ENCODE peak calls at places on chromosomes 13 and 19, in ten cellular contexts. F is NB4; A is spleen; U is fibroblast of pulmonary artery; T is HT1080; G is AG20443; O is NCI-H2029 treated with DMSO at 0.1 percent for 48 hours; V is T-helper 9 cell; X is activated T-helper 1 cell treated with anti-CD3 and anti-CD28 coated beads, Interleukin-12 subunit alpha, Interleukin-12 subunit beta, Interleukin-2, Interleukin-4 antibody, amounts not matched to agents 30 ng/mL and 10 ng/mL and 1 ng/mL, durations not matched to agents 14 hours and 24 hours and 36 hours; Z is caudate nucleus. E is an unnamed sample.
A peak's percentile ranks its signal among the peaks of the same experiment; 100 is the strongest.

GRCh38 chr19:10899171-10899653 is 27.9 kb downstream of the CARM1 start:
- DNase-seq in V (no peak), O (peak; percentile 46), A (no peak), T (no peak), F (no peak), X (no peak), U (no peak), Z (peak; percentile 37), G (no peak), E (no peak)

GRCh38 chr13:49739498-49740187 is 48.4 kb upstream of the EBPL start:
- DNase-seq in V (no peak), X (no peak), Z (no peak), O (no peak), U (no peak), G (no peak), A (no peak), T (no peak), F (no peak), E (no peak)

GRCh38 chr13:38871275-38871674 is 119.4 kb downstream of the STOML3 start:
- DNase-seq in A (no peak), F (no peak), Z (no peak), X (no peak), O (no peak), V (no peak), G (no peak), T (no peak), U (no peak), E (no peak)

GRCh38 chr13:34246511-34246910 is 428.6 kb downstream of the RFC3 start:
- DNase-seq in T (peak; percentile 61), F (peak; percentile 23), G (no peak), U (peak; percentile 34), O (peak; percentile 0), V (no peak), A (no peak), Z (no peak), X (no peak), E (no peak)

GRCh38 chr13:114062754-114063153 is 69.7 kb downstream of the RASA3 start:
- DNase-seq in V (no peak), Z (no peak), G (peak; percentile 25), O (no peak), F (peak; percentile 96), X (no peak), A (no peak), U (no peak), T (no peak), E (peak; percentile 62)

GRCh38 chr13:31965361-31966066 is 66.1 kb upstream of the FRY start:
- DNase-seq in O (no peak), T (peak; percentile 8), F (no peak), Z (no peak), G (peak; percentile 15), X (no peak), A (no peak), V (no peak), U (peak; percentile 81), E (no peak)

GRCh38 chr19:1862424-1863307 is 713 bp downstream of the KLF16 start:
- DNase-seq in V (peak; percentile 63), O (no peak), Z (no peak), T (no peak), A (peak; percentile 92), G (peak; percentile 82), U (no peak), X (peak; percentile 53), F (peak; percentile 52), E (no peak)

GRCh38 chr19:50377051-50377441 is 789 bp downstream of the NR1H2 start:
- DNase-seq in A (peak; percentile 88), V (peak; percentile 54), Z (no peak), G (peak; percentile 11), T (no peak), O (no peak), F (no peak), X (no peak), U (peak; percentile 19), E (no peak)

GRCh38 chr19:27635401-27635800 is 1577.5 kb downstream of the UQCRFS1 start:
- DNase-seq in O (no peak), T (no peak), V (no peak), U (no peak), F (no peak), G (no peak), A (no peak), X (no peak), Z (no peak), E (no peak)

GRCh38 chr13:46170687-46171086 is 11.3 kb downstream of the LCP1 start:
- DNase-seq in O (no peak), T (peak; percentile 39), F (peak; percentile 93), V (no peak), A (no peak), U (peak; percentile 51), Z (no peak), G (no peak), X (no peak), E (peak; percentile 54)

GRCh38 chr19:6740589-6741348 is 1.3 kb downstream of the TRIP10 start:
- DNase-seq in A (peak; percentile 88), F (peak; percentile 46), G (peak; percentile 44), T (peak; percentile 27), O (no peak), Z (peak; percentile 16), U (no peak), X (no peak), V (peak; percentile 16), E (no peak)

GRCh38 chr19:37317403-37318209 is 53.3 kb upstream of the ZNF527 start:
- DNase-seq in Z (peak; percentile 95), T (peak; percentile 96), X (peak; percentile 90), F (peak; percentile 95), A (peak; percentile 96), G (peak; percentile 95), O (peak; percentile 97), U (peak; percentile 100), V (peak; percentile 86), E (peak; percentile 97)

GRCh38 chr13:71513414-71514063 is 353.5 kb downstream of the DACH1 start:
- DNase-seq in G (no peak), U (no peak), X (no peak), A (no peak), T (no peak), F (no peak), Z (no peak), O (no peak), V (no peak), E (no peak)

GRCh38 chr19:1000095-1000494 is at the start of gene GRIN3B:
- DNase-seq in Z (no peak), F (peak; percentile 44), U (peak; percentile 51), T (peak; percentile 50), X (peak; percentile 43), V (peak; percentile 55), O (no peak), A (peak; percentile 91), G (peak; percentile 84), E (peak; percentile 72)

GRCh38 chr13:62960723-62961122 is 1545.1 kb upstream of the PCDH20 start:
- DNase-seq in U (no peak), T (no peak), F (no peak), V (no peak), A (no peak), Z (no peak), G (no peak), X (no peak), O (no peak), E (no peak)

GRCh38 chr19:6723738-6724137 is 3.3 kb upstream of the C3 start:
- DNase-seq in X (no peak), F (peak; percentile 61), O (no peak), T (no peak), Z (no peak), V (no peak), A (no peak), U (no peak), G (no peak), E (no peak)

GRCh38 chr13:96527497-96527896 is 437.6 kb downstream of the HS6ST3 start:
- DNase-seq in X (no peak), O (no peak), U (no peak), G (no peak), T (no peak), A (no peak), V (no peak), F (no peak), Z (no peak), E (no peak)

GRCh38 chr19:33606556-33606955 is 15.2 kb upstream of the CHST8 start:
- DNase-seq in G (no peak), F (no peak), U (no peak), Z (no peak), T (no peak), V (no peak), A (no peak), O (no peak), X (no peak), E (no peak)

GRCh38 chr13:48531416-48532145 is 1.3 kb downstream of the RCBTB2 start:
- DNase-seq in F (peak; percentile 45), V (no peak), G (no peak), X (no peak), Z (peak; percentile 47), T (no peak), O (no peak), A (no peak), U (no peak), E (peak; percentile 24)

GRCh38 chr19:55146078-55146647 is 2.8 kb downstream of the TNNT1 start:
- DNase-seq in O (no peak), V (no peak), U (peak; percentile 24), G (peak; percentile 56), X (no peak), A (no peak), Z (no peak), T (peak; percentile 42), F (peak; percentile 43), E (peak; percentile 51)

GRCh38 chr19:55365245-55365644 is 2.2 kb upstream of the GARIN5B start:
- DNase-seq in U (no peak), O (no peak), A (no peak), X (no peak), V (no peak), G (no peak), T (no peak), F (no peak), Z (no peak), E (no peak)

GRCh38 chr19:1312732-1313694 is 27.3 kb downstream of the EFNA2 start:
- DNase-seq in T (peak; percentile 73), Z (no peak), V (no peak), G (peak; percentile 80), F (no peak), O (no peak), X (no peak), U (peak; percentile 25), A (no peak), E (no peak)

GRCh38 chr19:1567116-1567847 is 843 bp downstream of the MEX3D start:
- DNase-seq in V (no peak), T (no peak), Z (no peak), F (no peak), A (no peak), U (peak; percentile 44), O (no peak), G (peak; percentile 76), X (no peak), E (no peak)

GRCh38 chr19:43624933-43625332 is 5.5 kb upstream of the ZNF428 start:
- DNase-seq in G (no peak), U (peak; percentile 56), A (peak; percentile 92), O (no peak), F (peak; percentile 65), T (peak; percentile 18), X (peak; percentile 80), Z (peak; percentile 14), V (peak; percentile 87), E (peak; percentile 72)

GRCh38 chr19:8269724-8270123 is 38.4 kb downstream of the CD320 start:
- DNase-seq in A (no peak), G (no peak), O (no peak), F (no peak), U (no peak), V (no peak), T (no peak), Z (no peak), X (no peak), E (peak; percentile 0)

GRCh38 chr13:29472317-29472961 is 123.0 kb downstream of the SLC7A1 start:
- DNase-seq in O (no peak), A (no peak), U (peak; percentile 76), V (peak; percentile 18), Z (no peak), G (peak; percentile 74), T (peak; percentile 57), X (peak; percentile 18), F (peak; percentile 81), E (peak; percentile 71)

GRCh38 chr13:38350114-38350617 is 515 bp downstream of the UFM1 start:
- DNase-seq in G (peak; percentile 57), O (peak; percentile 15), T (no peak), A (peak; percentile 89), U (peak; percentile 64), X (peak; percentile 44), F (peak; percentile 51), V (peak; percentile 32), Z (no peak), E (no peak)

GRCh38 chr19:33811736-33812387 is 15.2 kb downstream of the KCTD15 start:
- DNase-seq in U (no peak), X (no peak), V (no peak), O (no peak), A (peak; percentile 47), T (no peak), F (peak; percentile 58), Z (no peak), G (no peak), E (no peak)

E was measured in HL-60.